ENCODE peak calls at places on chromosomes 6 and 20, in five cellular contexts. W is adrenal gland, O is IMR-90, K is NT2/D1, H is neural progenitor cell. S is an unnamed sample.

GRCh38 chr6:12230523-12230922 is 59.6 kb upstream of the EDN1 start:
- DNase-seq in O (no peak), H (no peak), W (no peak), K (no peak), S (no peak)

GRCh38 chr20:22339946-22340345 is 244.4 kb downstream of the FOXA2 start:
- DNase-seq in W (no peak), O (no peak), H (no peak), K (no peak), S (no peak)

GRCh38 chr6:54877713-54878317 is 31.2 kb downstream of the FAM83B start:
- DNase-seq in O (no peak), W (no peak), K (no peak), H (no peak), S (no peak)

GRCh38 chr6:166678426-166678825 is 51.4 kb upstream of the RPS6KA2 start:
- DNase-seq in H (no peak), O (peak; percentile 63), K (no peak), W (no peak), S (peak; percentile 50)

GRCh38 chr20:61135266-61135665 is 116.8 kb upstream of the CDH4 start:
- DNase-seq in K (no peak), H (no peak), W (no peak), O (no peak), S (no peak)

GRCh38 chr6:26311385-26312095 is 53.5 kb upstream of the BTN3A2 start:
- DNase-seq in K (no peak), W (no peak), O (peak; percentile 73), H (peak; percentile 50), S (no peak)

GRCh38 chr6:16751251-16751946 is 9.9 kb downstream of the ATXN1 start:
- DNase-seq in H (no peak), O (peak; percentile 53), W (no peak), K (no peak), S (no peak)

GRCh38 chr6:157152544-157152943 is 170.8 kb downstream of the TMEM242 start:
- DNase-seq in O (no peak), W (no peak), K (no peak), H (no peak), S (no peak)

GRCh38 chr6:93017213-93017612 is 402.1 kb downstream of the EPHA7 start:
- DNase-seq in O (no peak), K (no peak), W (no peak), H (peak; percentile 30), S (no peak)

GRCh38 chr6:163536770-163537169 is 122.3 kb downstream of the QKI start:
- DNase-seq in O (peak; percentile 54), W (no peak), K (no peak), H (no peak), S (no peak)

GRCh38 chr6:4377635-4378034 is 242.3 kb upstream of the ECI2 start:
- DNase-seq in K (no peak), H (no peak), O (no peak), W (no peak), S (no peak)

GRCh38 chr6:155646443-155646842 is 190.8 kb upstream of the NOX3 start:
- DNase-seq in W (no peak), K (no peak), H (no peak), O (peak; percentile 32), S (no peak)

GRCh38 chr6:159268511-159268910 is 99.3 kb downstream of the FNDC1 start:
- DNase-seq in K (no peak), W (no peak), H (no peak), O (no peak), S (no peak)

GRCh38 chr20:60200305-60200918 is 242.2 kb downstream of the CDH26 start:
- DNase-seq in O (no peak), K (no peak), H (no peak), W (no peak), S (no peak)

GRCh38 chr6:12528581-12529363 is 187.8 kb upstream of the PHACTR1 start:
- DNase-seq in O (no peak), W (no peak), H (peak; percentile 22), K (no peak), S (no peak)

GRCh38 chr20:21719592-21720214 is 14.2 kb downstream of the PAX1 start:
- DNase-seq in H (peak; percentile 71), K (no peak), O (peak; percentile 47), W (peak; percentile 75), S (peak; percentile 51)

GRCh38 chr6:142009647-142010046 is 123.1 kb upstream of the GJE1 start:
- DNase-seq in W (no peak), K (no peak), O (peak; percentile 72), H (no peak), S (no peak)

GRCh38 chr6:164817662-164818061 is 491.7 kb downstream of the C6orf118 start:
- DNase-seq in H (no peak), O (no peak), W (no peak), K (no peak), S (no peak)

GRCh38 chr6:164807125-164807524 is 502.3 kb downstream of the C6orf118 start:
- DNase-seq in K (no peak), H (no peak), O (no peak), W (no peak), S (no peak)

DNA sequence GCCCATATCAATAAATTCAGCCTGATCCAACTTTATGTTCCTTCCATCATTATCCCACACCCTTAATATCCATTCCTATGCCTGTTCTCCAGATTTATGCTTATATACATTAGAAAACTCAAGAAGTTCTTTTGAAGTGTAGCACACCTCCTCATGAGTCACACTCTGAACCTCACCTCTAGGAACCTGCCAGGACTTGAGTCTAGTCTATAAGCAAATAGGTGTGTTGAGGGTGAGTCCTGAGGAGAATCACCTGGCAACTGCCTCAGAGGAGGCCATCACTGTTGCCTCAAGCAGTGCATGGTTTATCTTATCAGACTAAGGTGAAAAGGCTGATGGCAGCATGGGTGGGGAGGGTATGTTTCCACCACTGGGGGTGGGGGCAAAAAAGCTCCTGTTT is 496.7 kb downstream of the C6orf118 start:
- DNase-seq in W (no peak), K (no peak), H (no peak), O (no peak), S (no peak)
- H3K9me3 ChIP-seq in W (no peaks in the 10 kb centered on the region), K (peaks cover under 1% of the 10 kb centered on the region), H (no peaks in the 10 kb centered on the region), O (peaks cover 31% of the 10 kb centered on the region), S (peaks cover 14% of the 10 kb centered on the region)

DNA sequence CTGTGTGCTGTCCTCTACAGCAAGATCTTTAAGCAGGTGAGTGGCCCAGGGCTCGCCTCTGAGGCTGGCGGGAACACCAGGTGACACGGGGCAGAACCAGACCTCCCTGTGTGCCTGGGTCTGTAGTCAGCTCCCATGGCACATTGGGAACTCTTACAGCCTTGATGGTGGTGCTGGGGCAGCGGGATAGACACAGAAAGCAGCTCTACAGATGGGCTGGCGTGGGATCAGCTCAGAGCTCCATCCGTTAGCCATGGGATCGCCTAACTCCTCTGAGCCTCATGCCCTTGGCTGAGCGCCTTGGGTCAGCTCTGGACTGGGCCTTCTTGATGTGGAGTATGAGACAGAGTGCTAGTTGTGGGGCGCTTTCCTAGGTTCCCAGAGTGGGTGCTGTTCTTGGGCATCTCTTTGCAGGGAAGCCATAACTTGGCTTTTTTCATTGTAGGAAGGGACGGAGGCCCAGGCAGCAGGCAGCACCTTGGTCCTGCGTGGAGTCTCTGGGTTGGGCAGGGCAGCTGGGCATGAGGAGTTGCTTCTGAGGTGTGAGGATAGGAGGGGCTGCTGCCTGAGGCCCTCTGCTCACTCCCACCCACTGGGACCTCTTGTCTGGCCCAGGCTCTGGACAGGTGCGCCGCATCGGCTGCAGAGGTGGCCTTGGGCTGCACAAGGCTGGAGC is 51.3 kb downstream of the EFCAB8 start:
- DNase-seq in K (no peak), H (no peak), O (no peak), W (no peak), S (no peak)
- H3K27me3 ChIP-seq in K (no peaks in the 10 kb centered on the region), H (no peaks in the 10 kb centered on the region), O (peaks cover 9% of the 10 kb centered on the region), W (peaks cover 3% of the 10 kb centered on the region), S (no peaks in the 10 kb centered on the region)

GRCh38 chr20:38243617-38244016 is 16.9 kb downstream of the KIAA1755 start:
- DNase-seq in H (no peak), W (no peak), K (no peak), O (no peak), S (no peak)
- H3K9me3 ChIP-seq in H (peaks cover 10% of the 10 kb centered on the region), W (peaks cover 12% of the 10 kb centered on the region), K (peaks cover 42% of the 10 kb centered on the region), O (peaks cover 19% of the 10 kb centered on the region), S (peaks cover 31% of the 10 kb centered on the region)

DNA sequence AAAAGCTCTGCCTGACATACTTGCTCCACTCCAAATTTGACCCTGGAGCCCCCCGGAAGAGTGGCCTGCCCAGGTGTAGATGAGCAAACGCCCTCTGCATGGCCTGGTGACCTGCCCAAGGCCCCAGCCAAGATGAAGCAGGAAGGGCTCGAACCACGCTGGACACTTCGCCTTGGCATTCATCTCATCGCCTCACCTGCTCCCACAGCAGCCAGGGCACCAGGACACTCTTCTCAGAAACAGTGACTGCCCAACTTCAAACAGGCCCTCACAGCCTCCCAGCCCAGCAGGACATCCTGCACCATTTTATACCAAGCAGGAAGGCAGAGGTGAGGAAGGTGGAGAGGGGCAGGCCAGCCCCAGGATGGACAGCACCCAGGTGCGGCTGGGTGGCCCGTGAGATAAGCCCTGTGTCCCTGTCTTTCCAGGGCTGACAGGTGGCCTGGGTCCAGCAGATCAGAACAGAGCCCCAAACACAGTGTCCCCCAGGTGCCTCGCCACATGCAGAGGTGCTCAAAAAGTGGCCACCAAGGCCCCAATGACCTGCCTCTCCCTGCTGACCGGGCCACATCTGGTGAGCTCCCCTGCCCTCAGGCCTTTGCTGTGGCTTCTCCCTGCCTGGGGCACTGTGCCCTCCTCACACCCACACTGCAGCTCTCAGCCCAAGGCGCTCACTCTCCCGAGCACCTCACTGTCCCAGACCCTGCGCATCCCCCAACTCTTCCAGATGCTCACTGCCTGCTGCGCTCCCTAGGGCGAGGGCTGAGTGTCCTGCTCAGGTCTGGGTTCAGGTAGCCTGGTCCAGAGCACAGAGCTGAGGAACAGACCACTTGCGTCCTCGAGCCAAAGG is 7.2 kb downstream of the ACSS1 start:
- DNase-seq in O (no peak), W (no peak), H (no peak), K (no peak), S (peak; percentile 22)
- H3K27me3 ChIP-seq in O (peaks cover 29% of the 10 kb centered on the region), W (no peaks in the 10 kb centered on the region), H (peaks cover 32% of the 10 kb centered on the region), K (peaks cover 15% of the 10 kb centered on the region), S (no peaks in the 10 kb centered on the region)

GRCh38 chr6:150936021-150936555 is 70.6 kb downstream of the MTHFD1L start:
- DNase-seq in K (no peak), O (no peak), W (no peak), H (no peak), S (no peak)
- H3K9me3 ChIP-seq in K (no peaks in the 10 kb centered on the region), O (no peaks in the 10 kb centered on the region), W (no peaks in the 10 kb centered on the region), H (no peaks in the 10 kb centered on the region), S (no peaks in the 10 kb centered on the region)

DNA sequence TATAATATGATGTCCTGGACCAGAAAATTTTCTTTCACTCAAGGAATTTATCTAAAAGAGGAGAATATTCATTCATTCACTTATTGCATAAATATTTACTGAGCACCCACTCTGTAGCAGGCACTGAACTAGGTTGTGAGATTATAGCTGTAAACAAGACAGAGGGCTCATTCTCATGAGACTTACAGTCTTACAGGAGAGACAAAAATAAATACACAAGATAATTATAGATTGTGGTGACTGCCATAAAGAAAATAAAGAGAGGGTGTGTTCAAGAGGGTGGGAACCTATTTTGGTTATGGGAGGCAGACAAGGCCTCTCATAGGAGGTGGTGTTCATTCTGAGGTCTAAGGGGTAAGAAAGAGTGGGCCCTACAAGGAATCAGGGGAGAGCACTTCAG is 109.9 kb upstream of the SUPT3H start:
- DNase-seq in H (no peak), K (no peak), O (no peak), W (no peak), S (no peak)
- H3K27me3 ChIP-seq in H (no peaks in the 10 kb centered on the region), K (no peaks in the 10 kb centered on the region), O (no peaks in the 10 kb centered on the region), W (no peaks in the 10 kb centered on the region), S (no peaks in the 10 kb centered on the region)